ENCODE peak calls at places on chromosomes 6 and 20, in ten cellular contexts. One of them, this sample, is unnamed.

GRCh38 chr6:53492860-53493634 is 51.9 kb downstream of the GCLC start:
- DNase-seq in AG10803: peak
- DNase-seq in spleen: no peak
- DNase-seq in fibroblast of mammary gland: peak
- DNase-seq in NT2/D1: no peak
- DNase-seq in HT-29: peak
- DNase-seq in NCI-H748 treated with DMSO at 0.1 percent for 48 hours: peak
- DNase-seq in NCI-H1694 treated with DMSO at 0.1 percent for 48 hours: peak
- DNase-seq in lower leg skin: no peak
- DNase-seq in stimulated activated CD8-positive, alpha-beta memory T cell treated with anti-CD3 and anti-CD28 coated beads, Interleukin-4, amount 100 ng/mL, for 1 hour: no peak
- DNase-seq in this sample: peak

GRCh38 chr6:92495246-92495645 is 924.1 kb downstream of the EPHA7 start:
- DNase-seq in NCI-H748 treated with DMSO at 0.1 percent for 48 hours: no peak
- DNase-seq in lower leg skin: no peak
- DNase-seq in stimulated activated CD8-positive, alpha-beta memory T cell treated with anti-CD3 and anti-CD28 coated beads, Interleukin-4, amount 100 ng/mL, for 1 hour: no peak
- DNase-seq in fibroblast of mammary gland: no peak
- DNase-seq in spleen: no peak
- DNase-seq in AG10803: peak
- DNase-seq in HT-29: no peak
- DNase-seq in NT2/D1: no peak
- DNase-seq in NCI-H1694 treated with DMSO at 0.1 percent for 48 hours: no peak
- DNase-seq in this sample: peak

GRCh38 chr6:21527731-21528130 is 65.8 kb upstream of the SOX4 start:
- DNase-seq in fibroblast of mammary gland: no peak
- DNase-seq in NCI-H748 treated with DMSO at 0.1 percent for 48 hours: no peak
- DNase-seq in spleen: no peak
- DNase-seq in stimulated activated CD8-positive, alpha-beta memory T cell treated with anti-CD3 and anti-CD28 coated beads, Interleukin-4, amount 100 ng/mL, for 1 hour: no peak
- DNase-seq in lower leg skin: no peak
- DNase-seq in NT2/D1: no peak
- DNase-seq in HT-29: no peak
- DNase-seq in AG10803: no peak
- DNase-seq in NCI-H1694 treated with DMSO at 0.1 percent for 48 hours: no peak
- DNase-seq in this sample: no peak

GRCh38 chr20:45765980-45766379 is 25.7 kb downstream of the WFDC3 start:
- DNase-seq in fibroblast of mammary gland: no peak
- DNase-seq in spleen: no peak
- DNase-seq in lower leg skin: no peak
- DNase-seq in HT-29: no peak
- DNase-seq in stimulated activated CD8-positive, alpha-beta memory T cell treated with anti-CD3 and anti-CD28 coated beads, Interleukin-4, amount 100 ng/mL, for 1 hour: no peak
- DNase-seq in NT2/D1: peak
- DNase-seq in NCI-H1694 treated with DMSO at 0.1 percent for 48 hours: no peak
- DNase-seq in AG10803: no peak
- DNase-seq in NCI-H748 treated with DMSO at 0.1 percent for 48 hours: no peak
- DNase-seq in this sample: no peak

GRCh38 chr6:105112577-105112976 is 67.2 kb downstream of the POPDC3 start:
- DNase-seq in stimulated activated CD8-positive, alpha-beta memory T cell treated with anti-CD3 and anti-CD28 coated beads, Interleukin-4, amount 100 ng/mL, for 1 hour: no peak
- DNase-seq in NT2/D1: no peak
- DNase-seq in lower leg skin: no peak
- DNase-seq in AG10803: peak
- DNase-seq in spleen: no peak
- DNase-seq in NCI-H748 treated with DMSO at 0.1 percent for 48 hours: no peak
- DNase-seq in NCI-H1694 treated with DMSO at 0.1 percent for 48 hours: no peak
- DNase-seq in fibroblast of mammary gland: peak
- DNase-seq in HT-29: no peak
- DNase-seq in this sample: no peak

GRCh38 chr20:41118632-41119031 is 18.7 kb upstream of the PLCG1 start:
- DNase-seq in NT2/D1: no peak
- DNase-seq in HT-29: no peak
- DNase-seq in AG10803: peak
- DNase-seq in fibroblast of mammary gland: no peak
- DNase-seq in NCI-H748 treated with DMSO at 0.1 percent for 48 hours: no peak
- DNase-seq in stimulated activated CD8-positive, alpha-beta memory T cell treated with anti-CD3 and anti-CD28 coated beads, Interleukin-4, amount 100 ng/mL, for 1 hour: no peak
- DNase-seq in NCI-H1694 treated with DMSO at 0.1 percent for 48 hours: no peak
- DNase-seq in spleen: no peak
- DNase-seq in lower leg skin: no peak
- DNase-seq in this sample: no peak

GRCh38 chr6:118886641-118887040 is 7.3 kb upstream of the ASF1A start:
- DNase-seq in spleen: no peak
- DNase-seq in stimulated activated CD8-positive, alpha-beta memory T cell treated with anti-CD3 and anti-CD28 coated beads, Interleukin-4, amount 100 ng/mL, for 1 hour: no peak
- DNase-seq in fibroblast of mammary gland: no peak
- DNase-seq in NT2/D1: no peak
- DNase-seq in lower leg skin: no peak
- DNase-seq in HT-29: no peak
- DNase-seq in AG10803: no peak
- DNase-seq in NCI-H1694 treated with DMSO at 0.1 percent for 48 hours: no peak
- DNase-seq in NCI-H748 treated with DMSO at 0.1 percent for 48 hours: no peak
- DNase-seq in this sample: no peak

GRCh38 chr20:56993020-56993419 is 273.4 kb downstream of the BMP7 start:
- DNase-seq in NCI-H748 treated with DMSO at 0.1 percent for 48 hours: no peak
- DNase-seq in lower leg skin: no peak
- DNase-seq in fibroblast of mammary gland: no peak
- DNase-seq in NCI-H1694 treated with DMSO at 0.1 percent for 48 hours: no peak
- DNase-seq in stimulated activated CD8-positive, alpha-beta memory T cell treated with anti-CD3 and anti-CD28 coated beads, Interleukin-4, amount 100 ng/mL, for 1 hour: no peak
- DNase-seq in AG10803: no peak
- DNase-seq in HT-29: no peak
- DNase-seq in spleen: no peak
- DNase-seq in NT2/D1: no peak
- DNase-seq in this sample: no peak

GRCh38 chr6:5814116-5814515 is 192.6 kb downstream of the NRN1 start:
- DNase-seq in NCI-H748 treated with DMSO at 0.1 percent for 48 hours: no peak
- DNase-seq in fibroblast of mammary gland: no peak
- DNase-seq in spleen: no peak
- DNase-seq in stimulated activated CD8-positive, alpha-beta memory T cell treated with anti-CD3 and anti-CD28 coated beads, Interleukin-4, amount 100 ng/mL, for 1 hour: no peak
- DNase-seq in AG10803: no peak
- DNase-seq in NT2/D1: no peak
- DNase-seq in NCI-H1694 treated with DMSO at 0.1 percent for 48 hours: no peak
- DNase-seq in HT-29: no peak
- DNase-seq in lower leg skin: no peak
- DNase-seq in this sample: no peak

GRCh38 chr6:63640062-63640461 is 4.5 kb downstream of the PHF3 start:
- DNase-seq in NT2/D1: no peak
- DNase-seq in NCI-H1694 treated with DMSO at 0.1 percent for 48 hours: no peak
- DNase-seq in HT-29: no peak
- DNase-seq in spleen: no peak
- DNase-seq in lower leg skin: no peak
- DNase-seq in AG10803: peak
- DNase-seq in stimulated activated CD8-positive, alpha-beta memory T cell treated with anti-CD3 and anti-CD28 coated beads, Interleukin-4, amount 100 ng/mL, for 1 hour: no peak
- DNase-seq in NCI-H748 treated with DMSO at 0.1 percent for 48 hours: no peak
- DNase-seq in fibroblast of mammary gland: peak
- DNase-seq in this sample: no peak

GRCh38 chr20:34541264-34541901 is 17.1 kb upstream of the MAP1LC3A start:
- DNase-seq in HT-29: no peak
- DNase-seq in lower leg skin: no peak
- DNase-seq in fibroblast of mammary gland: no peak
- DNase-seq in NCI-H748 treated with DMSO at 0.1 percent for 48 hours: no peak
- DNase-seq in stimulated activated CD8-positive, alpha-beta memory T cell treated with anti-CD3 and anti-CD28 coated beads, Interleukin-4, amount 100 ng/mL, for 1 hour: no peak
- DNase-seq in AG10803: no peak
- DNase-seq in spleen: peak
- DNase-seq in NCI-H1694 treated with DMSO at 0.1 percent for 48 hours: no peak
- DNase-seq in NT2/D1: no peak
- DNase-seq in this sample: no peak

GRCh38 chr6:31272856-31273626 is 1.1 kb upstream of the HLA-C start:
- DNase-seq in HT-29: no peak
- DNase-seq in stimulated activated CD8-positive, alpha-beta memory T cell treated with anti-CD3 and anti-CD28 coated beads, Interleukin-4, amount 100 ng/mL, for 1 hour: no peak
- DNase-seq in spleen: no peak
- DNase-seq in AG10803: no peak
- DNase-seq in fibroblast of mammary gland: no peak
- DNase-seq in NCI-H1694 treated with DMSO at 0.1 percent for 48 hours: no peak
- DNase-seq in NT2/D1: no peak
- DNase-seq in lower leg skin: no peak
- DNase-seq in NCI-H748 treated with DMSO at 0.1 percent for 48 hours: no peak
- DNase-seq in this sample: no peak

GRCh38 chr20:24160563-24161355 is 172.2 kb upstream of the GGTLC1 start:
- DNase-seq in stimulated activated CD8-positive, alpha-beta memory T cell treated with anti-CD3 and anti-CD28 coated beads, Interleukin-4, amount 100 ng/mL, for 1 hour: no peak
- DNase-seq in NCI-H1694 treated with DMSO at 0.1 percent for 48 hours: peak
- DNase-seq in lower leg skin: no peak
- DNase-seq in NT2/D1: peak
- DNase-seq in fibroblast of mammary gland: peak
- DNase-seq in spleen: no peak
- DNase-seq in HT-29: peak
- DNase-seq in NCI-H748 treated with DMSO at 0.1 percent for 48 hours: peak
- DNase-seq in AG10803: peak
- DNase-seq in this sample: peak

GRCh38 chr20:55213653-55214052 is 738.3 kb downstream of the DOK5 start:
- DNase-seq in spleen: no peak
- DNase-seq in HT-29: no peak
- DNase-seq in stimulated activated CD8-positive, alpha-beta memory T cell treated with anti-CD3 and anti-CD28 coated beads, Interleukin-4, amount 100 ng/mL, for 1 hour: no peak
- DNase-seq in lower leg skin: no peak
- DNase-seq in NT2/D1: no peak
- DNase-seq in NCI-H1694 treated with DMSO at 0.1 percent for 48 hours: no peak
- DNase-seq in NCI-H748 treated with DMSO at 0.1 percent for 48 hours: no peak
- DNase-seq in fibroblast of mammary gland: no peak
- DNase-seq in AG10803: no peak
- DNase-seq in this sample: no peak

GRCh38 chr20:31605902-31606677 is 1.0 kb downstream of the ID1 start:
- DNase-seq in spleen: peak
- DNase-seq in NCI-H748 treated with DMSO at 0.1 percent for 48 hours: no peak
- DNase-seq in lower leg skin: no peak
- DNase-seq in HT-29: peak
- DNase-seq in NT2/D1: no peak
- DNase-seq in AG10803: no peak
- DNase-seq in stimulated activated CD8-positive, alpha-beta memory T cell treated with anti-CD3 and anti-CD28 coated beads, Interleukin-4, amount 100 ng/mL, for 1 hour: no peak
- DNase-seq in fibroblast of mammary gland: no peak
- DNase-seq in NCI-H1694 treated with DMSO at 0.1 percent for 48 hours: no peak
- DNase-seq in this sample: peak

GRCh38 chr6:129575378-129576118 is 134.4 kb downstream of the ARHGAP18 start:
- DNase-seq in lower leg skin: peak
- DNase-seq in NT2/D1: peak
- DNase-seq in fibroblast of mammary gland: peak
- DNase-seq in AG10803: peak
- DNase-seq in NCI-H748 treated with DMSO at 0.1 percent for 48 hours: peak
- DNase-seq in spleen: no peak
- DNase-seq in stimulated activated CD8-positive, alpha-beta memory T cell treated with anti-CD3 and anti-CD28 coated beads, Interleukin-4, amount 100 ng/mL, for 1 hour: no peak
- DNase-seq in NCI-H1694 treated with DMSO at 0.1 percent for 48 hours: peak
- DNase-seq in HT-29: peak
- DNase-seq in this sample: peak

GRCh38 chr6:63507096-63507495 is 65.2 kb upstream of the LOC128125822 start:
- DNase-seq in stimulated activated CD8-positive, alpha-beta memory T cell treated with anti-CD3 and anti-CD28 coated beads, Interleukin-4, amount 100 ng/mL, for 1 hour: no peak
- DNase-seq in fibroblast of mammary gland: no peak
- DNase-seq in NCI-H1694 treated with DMSO at 0.1 percent for 48 hours: no peak
- DNase-seq in NCI-H748 treated with DMSO at 0.1 percent for 48 hours: no peak
- DNase-seq in AG10803: no peak
- DNase-seq in spleen: no peak
- DNase-seq in NT2/D1: no peak
- DNase-seq in HT-29: no peak
- DNase-seq in lower leg skin: no peak
- DNase-seq in this sample: no peak

GRCh38 chr20:14992071-14992654 is 654.8 kb upstream of the FLRT3 start:
- DNase-seq in HT-29: no peak
- DNase-seq in lower leg skin: no peak
- DNase-seq in spleen: no peak
- DNase-seq in stimulated activated CD8-positive, alpha-beta memory T cell treated with anti-CD3 and anti-CD28 coated beads, Interleukin-4, amount 100 ng/mL, for 1 hour: no peak
- DNase-seq in AG10803: peak
- DNase-seq in NT2/D1: no peak
- DNase-seq in NCI-H748 treated with DMSO at 0.1 percent for 48 hours: no peak
- DNase-seq in NCI-H1694 treated with DMSO at 0.1 percent for 48 hours: no peak
- DNase-seq in fibroblast of mammary gland: peak
- DNase-seq in this sample: no peak

GRCh38 chr6:2951723-2952122 is 19.6 kb downstream of the SERPINB6 start:
- DNase-seq in HT-29: no peak
- DNase-seq in NCI-H748 treated with DMSO at 0.1 percent for 48 hours: no peak
- DNase-seq in fibroblast of mammary gland: no peak
- DNase-seq in AG10803: no peak
- DNase-seq in lower leg skin: peak
- DNase-seq in NCI-H1694 treated with DMSO at 0.1 percent for 48 hours: no peak
- DNase-seq in spleen: peak
- DNase-seq in NT2/D1: no peak
- DNase-seq in stimulated activated CD8-positive, alpha-beta memory T cell treated with anti-CD3 and anti-CD28 coated beads, Interleukin-4, amount 100 ng/mL, for 1 hour: no peak
- DNase-seq in this sample: no peak

This sample was measured in NCI-H526.